ENCODE peak calls at places on chromosomes 13 and 19, in four cellular contexts. O is tibial nerve, E is islet precursor cell, F is non-pigmented ciliary epithelial cell. Z is an unnamed sample.

GRCh38 chr19:14342809-14343208 is 38.4 kb upstream of the ADGRE5 start:
- DNase-seq in O (no peak), E (no peak), F (no peak), Z (no peak)

GRCh38 chr19:43586346-43586745 is 9.6 kb downstream of the IRGQ start:
- DNase-seq in O (no peak), E (no peak), F (no peak), Z (no peak)

GRCh38 chr13:43664700-43665191 is 122.0 kb downstream of the ENOX1 start:
- DNase-seq in O (no peak), E (peak), F (peak), Z (no peak)

GRCh38 chr19:5718579-5719273 is 1.2 kb downstream of the LONP1 start:
- DNase-seq in O (no peak), E (peak), F (peak), Z (no peak)

GRCh38 chr19:40147338-40147692 is 43.9 kb upstream of the MAP3K10 start:
- DNase-seq in O (no peak), E (no peak), F (no peak), Z (no peak)

GRCh38 chr13:72139192-72139591 is 272.2 kb upstream of the DACH1 start:
- DNase-seq in O (no peak), E (no peak), F (no peak), Z (no peak)

GRCh38 chr19:47369923-47370625 is 21.0 kb downstream of the DHX34 start:
- DNase-seq in O (no peak), E (no peak), F (peak), Z (no peak)

GRCh38 chr13:23741879-23742510 is 147.2 kb downstream of the MIPEP start:
- DNase-seq in O (no peak), E (no peak), F (no peak), Z (no peak)

GRCh38 chr13:101624210-101624922 is 171.9 kb downstream of the ITGBL1 start:
- DNase-seq in O (no peak), E (no peak), F (no peak), Z (no peak)

GRCh38 chr13:59494560-59494970 is 669.2 kb downstream of the DIAPH3 start:
- DNase-seq in O (no peak), E (no peak), F (peak), Z (no peak)

GRCh38 chr13:26300140-26300539 is 46.2 kb downstream of the CDK8 start:
- DNase-seq in O (no peak), E (no peak), F (peak), Z (no peak)

GRCh38 chr19:40771101-40771539 is 4.2 kb upstream of the MIA start:
- DNase-seq in O (no peak), E (no peak), F (no peak), Z (no peak)

GRCh38 chr19:18274776-18275356 is 614 bp upstream of the IQCN start:
- DNase-seq in O (peak), E (peak), F (no peak), Z (peak)

GRCh38 chr19:48806818-48807589 is 3.8 kb downstream of the BCAT2 start:
- DNase-seq in O (no peak), E (no peak), F (no peak), Z (no peak)

GRCh38 chr13:107680115-107680514 is 535.2 kb downstream of the LIG4 start:
- DNase-seq in O (no peak), E (no peak), F (no peak), Z (no peak)

GRCh38 chr19:12880551-12881171 is 588 bp downstream of the DNASE2 start:
- DNase-seq in O (no peak), E (peak), F (no peak), Z (peak)

GRCh38 chr13:84445776-84446175 is 563.5 kb upstream of the SLITRK1 start:
- DNase-seq in O (no peak), E (peak), F (peak), Z (no peak)